ENCODE peak calls at places on chromosomes 7 and 10, in six cellular contexts. A is GM23338, E is breast epithelium, Y is aorta, Q is Peyer's patch, J is heart left ventricle. H is an unnamed sample.

GRCh38 chr10:107994621-107995274 is 830.2 kb upstream of the SORCS1 start:
- DNase-seq in A (no peak), E (no peak), Y (no peak), Q (no peak), J (no peak), H (no peak)

GRCh38 chr10:62248465-62248864 is 20.2 kb downstream of the RTKN2 start:
- DNase-seq in A (no peak), E (no peak), Y (no peak), Q (no peak), J (no peak), H (no peak)

GRCh38 chr7:116236020-116236630 is 25.8 kb downstream of the TES start:
- DNase-seq in A (peak), E (no peak), Y (no peak), Q (peak), J (peak), H (peak)

GRCh38 chr10:114703377-114704125 is 45.5 kb upstream of the ABLIM1 start:
- DNase-seq in A (peak), E (no peak), Y (no peak), Q (no peak), J (no peak), H (no peak)

GRCh38 chr10:7833210-7833609 is 14.9 kb downstream of the TAF3 start:
- DNase-seq in A (no peak), E (no peak), Y (no peak), Q (no peak), J (no peak), H (no peak)

GRCh38 chr7:100887186-100887954 is 2.1 kb downstream of the UFSP1 start:
- DNase-seq in A (no peak), E (no peak), Y (no peak), Q (peak), J (no peak), H (peak)

GRCh38 chr7:36795451-36796021 is 71.2 kb upstream of the AOAH start:
- DNase-seq in A (no peak), E (no peak), Y (no peak), Q (no peak), J (no peak), H (no peak)

GRCh38 chr10:46035923-46036849 is 5.8 kb upstream of the NCOA4 start:
- DNase-seq in A (peak), E (no peak), Y (no peak), Q (no peak), J (no peak), H (no peak)

GRCh38 chr10:80278480-80278879 is 11.0 kb downstream of the MAT1A start:
- DNase-seq in A (no peak), E (no peak), Y (no peak), Q (no peak), J (no peak), H (no peak)

GRCh38 chr7:81430150-81430549 is 339.7 kb downstream of the HGF start:
- DNase-seq in A (peak), E (no peak), Y (no peak), Q (no peak), J (no peak), H (no peak)

GRCh38 chr7:80771523-80771922 is 133.1 kb downstream of the CD36 start:
- DNase-seq in A (peak), E (no peak), Y (no peak), Q (no peak), J (no peak), H (no peak)

GRCh38 chr7:22427122-22427503 is 70.2 kb upstream of the RAPGEF5 start:
- DNase-seq in A (no peak), E (no peak), Y (no peak), Q (no peak), J (no peak), H (no peak)

GRCh38 chr10:54284526-54285193 is 516.4 kb downstream of the PCDH15 start:
- DNase-seq in A (no peak), E (no peak), Y (no peak), Q (no peak), J (no peak), H (no peak)

GRCh38 chr10:54282012-54282411 is 519.0 kb downstream of the PCDH15 start:
- DNase-seq in A (peak), E (no peak), Y (no peak), Q (no peak), J (no peak), H (no peak)
- H3K27ac ChIP-seq in A (no peak), E (no peak), Y (no peak), Q (no peak), J (no peak), H (no peak)

GRCh38 chr7:77308792-77309191 is 107.4 kb downstream of the GSAP start:
- DNase-seq in A (no peak), E (no peak), Y (no peak), Q (no peak), J (no peak), H (no peak)

GRCh38 chr7:77313086-77313485 is 103.1 kb downstream of the GSAP start:
- DNase-seq in A (no peak), E (no peak), Y (no peak), Q (no peak), J (no peak), H (no peak)

GRCh38 chr7:77313876-77314480 is 102.2 kb downstream of the GSAP start:
- DNase-seq in A (no peak), E (no peak), Y (no peak), Q (no peak), J (no peak), H (no peak)

GRCh38 chr7:77309714-77310220 is 106.4 kb downstream of the GSAP start:
- DNase-seq in A (no peak), E (no peak), Y (no peak), Q (no peak), J (no peak), H (no peak)

DNA sequence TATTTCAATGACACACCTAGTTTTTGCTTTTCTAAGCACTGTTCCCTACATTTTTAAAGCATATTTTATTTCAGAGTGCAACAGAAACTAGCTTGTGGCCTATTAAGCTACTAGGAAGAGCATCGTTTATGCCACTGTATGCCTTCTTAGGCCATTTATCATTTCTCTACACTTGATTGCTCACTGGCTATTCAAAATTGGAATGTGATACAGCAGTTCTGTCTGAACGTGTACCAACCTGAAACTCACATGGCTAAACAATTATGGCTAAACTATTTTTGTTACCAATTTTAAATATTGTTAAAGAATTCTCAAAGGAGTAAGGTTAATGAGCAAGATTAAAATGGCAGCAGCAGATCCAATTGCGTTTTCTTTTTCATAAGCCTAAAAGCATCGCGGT is 105.2 kb downstream of the GSAP start:
- DNase-seq in A (no peak), E (no peak), Y (no peak), Q (no peak), J (no peak), H (no peak)
- H3K27ac ChIP-seq in A (no peak), E (no peak), Y (no peak), Q (no peak), J (no peak), H (no peak)

GRCh38 chr10:132406750-132407149 is 9.8 kb downstream of the PWWP2B start:
- DNase-seq in A (no peak), E (no peak), Y (no peak), Q (no peak), J (no peak), H (no peak)
- H3K27ac ChIP-seq in A (peak), E (peak), Y (no peak), Q (no peak), J (peak), H (no peak)

DNA sequence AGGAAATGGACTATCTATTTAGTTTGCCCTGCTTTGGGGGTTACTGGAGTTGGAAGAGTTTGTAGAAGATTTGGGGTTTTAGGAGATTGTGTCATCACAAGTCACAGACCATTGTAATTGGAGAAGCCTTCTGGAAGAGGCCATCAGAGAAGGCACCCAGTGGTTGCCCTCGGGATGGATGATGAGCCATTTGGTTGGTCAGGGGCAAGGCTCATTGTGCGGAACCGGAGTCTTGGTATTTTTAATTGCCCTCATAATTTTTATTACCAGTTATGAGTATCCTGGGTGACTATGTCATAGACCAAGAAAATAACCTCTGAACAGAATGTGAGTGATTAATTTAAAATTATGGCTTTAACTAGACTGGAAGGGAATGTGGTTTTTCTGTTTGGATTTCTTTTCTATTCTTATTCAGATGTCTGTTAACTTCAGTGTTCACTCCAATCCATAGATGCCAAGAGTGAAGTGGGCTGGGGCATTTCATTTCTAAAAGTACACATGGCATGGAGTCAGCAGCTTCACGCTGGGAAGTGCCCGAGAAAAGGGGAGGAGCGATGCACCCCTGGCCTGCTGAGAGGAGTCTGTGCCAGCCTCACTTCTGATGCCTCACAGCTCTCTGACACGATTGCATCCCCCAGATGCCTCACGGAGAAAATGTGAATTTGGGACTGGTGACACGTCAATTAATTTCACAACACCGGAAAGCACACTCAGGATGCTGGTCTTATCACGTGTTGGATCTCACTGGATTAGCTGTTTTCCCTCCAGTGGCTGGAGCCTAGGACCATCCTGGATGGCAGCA is 225.6 kb upstream of the IGFBP3 start:
- DNase-seq in A (no peak), E (no peak), Y (peak), Q (peak), J (peak), H (no peak)
- H3K27ac ChIP-seq in A (no peak), E (no peak), Y (peak), Q (no peak), J (no peak), H (no peak)

DNA sequence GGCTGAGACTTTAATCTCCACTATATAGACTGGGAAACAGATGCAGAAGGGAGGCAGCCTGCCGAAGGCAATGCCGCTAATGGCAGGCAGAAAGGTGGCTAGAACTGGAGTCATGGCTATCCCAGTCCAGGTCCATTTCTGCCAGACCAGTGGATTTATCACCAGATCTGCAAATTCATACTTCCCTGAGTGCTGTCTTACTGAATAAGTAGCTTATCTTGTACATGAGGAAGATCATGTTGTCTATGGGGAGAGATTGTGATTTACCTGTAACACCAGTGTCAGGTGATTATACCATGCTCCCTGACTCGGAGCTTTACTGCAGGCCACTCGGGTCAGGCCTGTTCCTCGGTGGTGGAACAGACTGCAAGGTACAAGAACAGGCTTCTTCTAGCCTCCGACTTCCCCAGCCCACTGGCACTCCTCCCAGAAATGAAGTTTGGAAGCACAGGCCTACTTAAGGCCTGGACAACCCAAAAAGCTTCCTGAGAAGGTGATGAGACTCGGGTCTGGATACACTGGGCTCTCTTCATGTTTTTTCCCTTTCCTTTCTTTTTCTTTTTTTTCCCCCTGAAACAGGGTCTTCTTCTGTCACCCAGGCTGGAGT is 42.6 kb upstream of the DLG5 start:
- DNase-seq in A (no peak), E (no peak), Y (no peak), Q (no peak), J (no peak), H (no peak)
- H3K27ac ChIP-seq in A (no peak), E (peak), Y (peak), Q (no peak), J (no peak), H (no peak)

DNA sequence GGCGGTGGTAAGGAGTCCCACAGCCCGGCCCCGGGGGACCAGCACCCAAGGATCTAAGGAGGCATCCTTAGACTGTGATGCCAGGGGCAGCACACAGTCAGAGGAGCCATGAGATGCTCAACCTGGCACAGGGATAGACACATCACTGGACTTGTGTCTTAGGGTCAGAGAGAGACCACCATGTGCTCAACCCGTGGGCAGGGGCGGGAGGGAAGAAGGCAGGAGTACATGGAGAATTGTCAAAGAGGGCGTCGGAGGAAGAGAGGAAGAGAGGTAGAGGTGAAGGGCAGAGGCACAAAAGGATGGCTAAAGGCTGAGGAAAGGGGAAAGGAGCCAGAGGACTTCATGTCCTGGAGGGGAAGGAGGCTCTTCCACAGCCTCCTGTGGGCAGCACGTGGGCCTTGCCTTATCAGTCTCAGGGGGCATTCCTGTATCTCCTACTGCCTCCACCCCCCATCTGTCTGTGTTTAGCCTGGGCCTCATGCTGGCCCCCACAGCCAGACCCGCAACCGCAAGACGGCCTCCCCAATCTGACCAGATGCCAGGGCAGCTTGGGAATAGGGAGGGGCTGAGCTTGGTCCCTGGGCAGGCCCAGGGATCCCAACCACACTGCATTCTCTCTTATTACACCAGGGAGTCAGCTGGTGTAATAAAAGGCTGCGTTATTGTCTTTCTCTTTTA is 2.2 kb downstream of the ADCY1 start:
- DNase-seq in A (no peak), E (peak), Y (no peak), Q (no peak), J (no peak), H (no peak)
- H3K27ac ChIP-seq in A (no peak), E (no peak), Y (no peak), Q (no peak), J (no peak), H (no peak)